ENCODE peak calls at places on chromosomes 11 and 22, in four cellular contexts. I is A172, W is AG10803, O is MM.1S. R is an unnamed sample.

GRCh38 chr11:108672113-108672512 is 7.2 kb downstream of the DDX10 start:
- DNase-seq in I (peak), W (peak), O (no peak), R (no peak)

GRCh38 chr11:104700609-104701008 is 197.7 kb downstream of the CASP12 start:
- DNase-seq in I (peak), W (peak), O (peak), R (no peak)

GRCh38 chr22:43506487-43506886 is 94.7 kb downstream of the MPPED1 start:
- DNase-seq in I (no peak), W (no peak), O (no peak), R (no peak)

GRCh38 chr11:83249972-83250593 is 36.1 kb downstream of the CCDC90B start:
- DNase-seq in I (peak), W (peak), O (peak), R (no peak)

GRCh38 chr11:115707180-115707905 is 203.1 kb upstream of the CADM1 start:
- DNase-seq in I (no peak), W (no peak), O (no peak), R (no peak)

GRCh38 chr11:113345978-113346377 is 31.6 kb downstream of the TTC12 start:
- DNase-seq in I (no peak), W (no peak), O (no peak), R (no peak)

GRCh38 chr22:50474711-50475651 is at the start of gene SBF1:
- DNase-seq in I (peak), W (peak), O (peak), R (peak)

GRCh38 chr11:76657139-76657823 is 13.3 kb downstream of the LRRC32 start:
- DNase-seq in I (no peak), W (no peak), O (no peak), R (no peak)

GRCh38 chr11:94563176-94563847 is 3.9 kb upstream of the PIWIL4 start:
- DNase-seq in I (peak), W (peak), O (no peak), R (peak)

GRCh38 chr22:27866136-27867091 is 52.6 kb downstream of the PITPNB start:
- DNase-seq in I (peak), W (peak), O (no peak), R (no peak)

GRCh38 chr11:44248109-44248508 is 61.8 kb downstream of the ALX4 start:
- DNase-seq in I (no peak), W (peak), O (no peak), R (no peak)

GRCh38 chr11:20156280-20156875 is 3.9 kb downstream of the DBX1 start:
- DNase-seq in I (no peak), W (no peak), O (no peak), R (no peak)

GRCh38 chr11:65435330-65435931 is 12.8 kb downstream of the NEAT1 start:
- DNase-seq in I (peak), W (peak), O (no peak), R (no peak)

GRCh38 chr11:76212086-76213035 is 6.1 kb upstream of the WNT11 start:
- DNase-seq in I (no peak), W (no peak), O (no peak), R (no peak)

GRCh38 chr11:121614661-121615240 is 162.0 kb upstream of the SORL1-AS1 start:
- DNase-seq in I (no peak), W (no peak), O (no peak), R (no peak)